ENCODE peak calls at places on chromosomes 4 and X, in seven cellular contexts. One of them, this sample, is unnamed.
A peak's percentile ranks its signal among the peaks of the same experiment; 100 is the strongest.

GRCh38 chrX:10098235-10098819 is 58.4 kb upstream of the CLCN4 start:
- DNase-seq in brain microvascular endothelial cell: no peak
- DNase-seq in prostate gland: no peak
- DNase-seq in fibroblast of lung: no peak
- DNase-seq in fibroblast of the aortic adventitia: no peak
- DNase-seq in BJ: no peak
- DNase-seq in heart right ventricle: no peak
- DNase-seq in this sample: peak; percentile 28

GRCh38 chr4:17717301-17717700 is 64.1 kb downstream of the FAM184B start:
- DNase-seq in prostate gland: no peak
- DNase-seq in fibroblast of the aortic adventitia: no peak
- DNase-seq in heart right ventricle: no peak
- DNase-seq in BJ: no peak
- DNase-seq in brain microvascular endothelial cell: no peak
- DNase-seq in fibroblast of lung: no peak
- DNase-seq in this sample: no peak

GRCh38 chr4:40585201-40585789 is 44.4 kb downstream of the RBM47 start:
- DNase-seq in BJ: no peak
- DNase-seq in prostate gland: peak; percentile 47
- DNase-seq in fibroblast of lung: no peak
- DNase-seq in heart right ventricle: no peak
- DNase-seq in brain microvascular endothelial cell: no peak
- DNase-seq in fibroblast of the aortic adventitia: no peak
- DNase-seq in this sample: no peak

GRCh38 chr4:146336413-146336807 is 122.1 kb downstream of the REELD1 start:
- DNase-seq in fibroblast of lung: peak; percentile 30
- DNase-seq in brain microvascular endothelial cell: peak; percentile 35
- DNase-seq in prostate gland: no peak
- DNase-seq in heart right ventricle: no peak
- DNase-seq in fibroblast of the aortic adventitia: peak; percentile 26
- DNase-seq in BJ: no peak
- DNase-seq in this sample: peak; percentile 14

GRCh38 chr4:24980064-24980690 is 50.6 kb downstream of the LGI2 start:
- DNase-seq in BJ: no peak
- DNase-seq in prostate gland: peak; percentile 46
- DNase-seq in fibroblast of lung: peak; percentile 59
- DNase-seq in brain microvascular endothelial cell: peak; percentile 59
- DNase-seq in fibroblast of the aortic adventitia: peak; percentile 83
- DNase-seq in heart right ventricle: no peak
- DNase-seq in this sample: peak; percentile 81

GRCh38 chrX:132958086-132958703 is at the start of gene HS6ST2:
- DNase-seq in fibroblast of lung: no peak
- DNase-seq in heart right ventricle: peak; percentile 10
- DNase-seq in fibroblast of the aortic adventitia: no peak
- DNase-seq in BJ: no peak
- DNase-seq in prostate gland: no peak
- DNase-seq in brain microvascular endothelial cell: no peak
- DNase-seq in this sample: no peak

GRCh38 chr4:68404153-68404552 is 43.1 kb upstream of the TMPRSS11E start:
- DNase-seq in BJ: no peak
- DNase-seq in fibroblast of the aortic adventitia: no peak
- DNase-seq in prostate gland: no peak
- DNase-seq in fibroblast of lung: no peak
- DNase-seq in heart right ventricle: no peak
- DNase-seq in brain microvascular endothelial cell: no peak
- DNase-seq in this sample: no peak

GRCh38 chrX:2397648-2398340 is 103.0 kb downstream of the DHRSX start:
- DNase-seq in fibroblast of lung: peak; percentile 77
- DNase-seq in heart right ventricle: no peak
- DNase-seq in brain microvascular endothelial cell: peak; percentile 56
- DNase-seq in prostate gland: no peak
- DNase-seq in fibroblast of the aortic adventitia: peak; percentile 50
- DNase-seq in BJ: peak; percentile 4
- DNase-seq in this sample: peak; percentile 73

GRCh38 chr4:96786306-96786705 is 946.4 kb downstream of the PDHA2 start:
- DNase-seq in heart right ventricle: no peak
- DNase-seq in prostate gland: no peak
- DNase-seq in brain microvascular endothelial cell: no peak
- DNase-seq in BJ: no peak
- DNase-seq in fibroblast of the aortic adventitia: no peak
- DNase-seq in fibroblast of lung: no peak
- DNase-seq in this sample: no peak

GRCh38 chr4:112031712-112032328 is 113.4 kb upstream of the FAM241A start:
- DNase-seq in BJ: no peak
- DNase-seq in prostate gland: no peak
- DNase-seq in brain microvascular endothelial cell: peak; percentile 32
- DNase-seq in heart right ventricle: no peak
- DNase-seq in fibroblast of lung: peak; percentile 41
- DNase-seq in fibroblast of the aortic adventitia: peak; percentile 79
- DNase-seq in this sample: peak; percentile 80

GRCh38 chr4:131091896-131092295 is 1995.9 kb downstream of the C4orf33 start:
- DNase-seq in prostate gland: no peak
- DNase-seq in brain microvascular endothelial cell: no peak
- DNase-seq in heart right ventricle: no peak
- DNase-seq in fibroblast of lung: peak; percentile 44
- DNase-seq in BJ: no peak
- DNase-seq in fibroblast of the aortic adventitia: peak; percentile 40
- DNase-seq in this sample: peak; percentile 67

GRCh38 chrX:103343105-103343504 is 13.1 kb downstream of the TCEAL7 start:
- DNase-seq in brain microvascular endothelial cell: peak; percentile 42
- DNase-seq in heart right ventricle: no peak
- DNase-seq in fibroblast of lung: peak; percentile 20
- DNase-seq in fibroblast of the aortic adventitia: peak; percentile 71
- DNase-seq in prostate gland: peak; percentile 16
- DNase-seq in BJ: no peak
- DNase-seq in this sample: peak; percentile 69

GRCh38 chr4:154189346-154189745 is 302.3 kb downstream of the DCHS2 start:
- DNase-seq in brain microvascular endothelial cell: no peak
- DNase-seq in heart right ventricle: no peak
- DNase-seq in BJ: no peak
- DNase-seq in fibroblast of lung: peak; percentile 4
- DNase-seq in fibroblast of the aortic adventitia: no peak
- DNase-seq in prostate gland: no peak
- DNase-seq in this sample: no peak

GRCh38 chr4:48008021-48008596 is 8.4 kb downstream of the CNGA1 start:
- DNase-seq in prostate gland: no peak
- DNase-seq in fibroblast of the aortic adventitia: no peak
- DNase-seq in BJ: no peak
- DNase-seq in fibroblast of lung: no peak
- DNase-seq in brain microvascular endothelial cell: no peak
- DNase-seq in heart right ventricle: no peak
- DNase-seq in this sample: peak; percentile 11

DNA sequence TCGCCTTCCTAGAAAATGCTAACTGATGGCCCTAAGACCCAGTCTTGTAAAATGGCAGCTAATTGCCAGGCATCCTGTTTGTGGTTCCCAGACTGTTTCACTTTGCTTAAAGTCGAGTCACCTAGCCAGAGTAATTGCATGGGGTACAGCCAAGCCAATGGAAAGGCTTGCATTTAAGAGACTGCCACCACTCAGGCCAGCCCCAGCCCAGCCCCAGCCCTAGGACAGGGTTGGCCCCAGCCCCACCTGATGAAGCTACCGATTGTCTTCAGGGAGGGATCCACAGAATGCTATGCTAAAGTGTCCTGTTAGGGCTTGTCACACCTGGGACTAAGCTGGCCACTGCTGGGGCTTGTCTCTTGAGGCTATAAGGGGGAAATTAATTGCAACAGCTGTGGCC is 194.6 kb upstream of the KLF3 start:
- DNase-seq in brain microvascular endothelial cell: no peak
- DNase-seq in fibroblast of lung: no peak
- DNase-seq in BJ: no peak
- DNase-seq in heart right ventricle: no peak
- DNase-seq in prostate gland: no peak
- DNase-seq in fibroblast of the aortic adventitia: no peak
- DNase-seq in this sample: no peak
- H3K4me3 ChIP-seq in brain microvascular endothelial cell: no peak overlapping the region
- H3K4me3 ChIP-seq in fibroblast of lung: no peak overlapping the region
- H3K4me3 ChIP-seq in BJ: no peak overlapping the region
- H3K4me3 ChIP-seq in heart right ventricle: no peak overlapping the region
- H3K4me3 ChIP-seq in prostate gland: no peak overlapping the region
- H3K4me3 ChIP-seq in fibroblast of the aortic adventitia: no peak overlapping the region
- H3K4me3 ChIP-seq in this sample: no peak overlapping the region

DNA sequence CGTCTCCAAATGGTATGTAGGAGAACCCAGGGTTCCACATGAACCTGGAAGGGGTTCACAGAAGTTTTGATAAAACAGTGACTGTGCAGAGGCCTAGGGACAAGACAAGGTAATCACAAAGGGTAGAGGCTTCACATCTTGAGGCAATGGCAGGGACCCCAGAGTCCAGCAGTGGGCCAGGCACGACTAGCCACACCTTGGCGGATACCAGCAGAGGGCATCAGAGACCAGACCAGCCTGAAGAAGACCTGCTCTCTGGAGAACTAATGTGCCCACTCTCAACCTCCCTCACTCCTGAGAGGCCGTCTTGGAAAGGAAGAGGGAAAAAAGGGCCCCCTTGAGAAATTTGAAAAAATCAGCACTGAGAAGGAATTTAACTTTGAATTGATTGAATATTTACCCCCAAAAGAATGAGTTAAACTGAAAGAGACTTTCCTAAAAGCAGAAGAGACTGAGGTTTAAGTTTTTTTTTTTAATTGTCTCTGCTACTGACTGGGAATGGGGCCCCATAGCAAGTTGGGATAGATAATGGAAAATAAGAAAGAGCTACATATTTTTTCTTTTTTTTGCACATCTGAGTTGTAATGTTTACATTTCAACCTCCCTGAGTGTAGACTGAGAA is 243.8 kb upstream of the JADE1 start:
- DNase-seq in fibroblast of lung: no peak
- DNase-seq in heart right ventricle: peak; percentile 39
- DNase-seq in BJ: no peak
- DNase-seq in prostate gland: no peak
- DNase-seq in brain microvascular endothelial cell: no peak
- DNase-seq in fibroblast of the aortic adventitia: peak; percentile 25
- DNase-seq in this sample: peak; percentile 48
- TF ChIP-seq CTCF in fibroblast of lung: peak; percentile 51
- TF ChIP-seq CTCF in heart right ventricle: peak; percentile 29
- TF ChIP-seq CTCF in BJ: peak; percentile 54
- TF ChIP-seq CTCF in prostate gland: peak; percentile 51
- TF ChIP-seq CTCF in brain microvascular endothelial cell: peak; percentile 78
- TF ChIP-seq CTCF in fibroblast of the aortic adventitia: peak; percentile 43
- TF ChIP-seq CTCF in this sample: peak; percentile 59

GRCh38 chr4:182219400-182219799 is 23.8 kb upstream of the TENM3 start:
- DNase-seq in fibroblast of the aortic adventitia: no peak
- DNase-seq in BJ: no peak
- DNase-seq in prostate gland: no peak
- DNase-seq in brain microvascular endothelial cell: peak; percentile 59
- DNase-seq in heart right ventricle: no peak
- DNase-seq in fibroblast of lung: peak; percentile 76
- DNase-seq in this sample: peak; percentile 59

GRCh38 chr4:182212211-182212761 is 30.9 kb upstream of the TENM3 start:
- DNase-seq in BJ: peak; percentile 46
- DNase-seq in fibroblast of lung: peak; percentile 70
- DNase-seq in brain microvascular endothelial cell: peak; percentile 71
- DNase-seq in fibroblast of the aortic adventitia: no peak
- DNase-seq in prostate gland: no peak
- DNase-seq in heart right ventricle: peak; percentile 19
- DNase-seq in this sample: peak; percentile 96

GRCh38 chr4:182215171-182215570 is 28.0 kb upstream of the TENM3 start:
- DNase-seq in fibroblast of lung: peak; percentile 73
- DNase-seq in BJ: no peak
- DNase-seq in brain microvascular endothelial cell: no peak
- DNase-seq in heart right ventricle: no peak
- DNase-seq in fibroblast of the aortic adventitia: no peak
- DNase-seq in prostate gland: no peak
- DNase-seq in this sample: no peak

GRCh38 chr4:182213024-182213423 is 30.2 kb upstream of the TENM3 start:
- DNase-seq in prostate gland: no peak
- DNase-seq in brain microvascular endothelial cell: no peak
- DNase-seq in fibroblast of the aortic adventitia: peak; percentile 38
- DNase-seq in BJ: no peak
- DNase-seq in heart right ventricle: no peak
- DNase-seq in fibroblast of lung: peak; percentile 63
- DNase-seq in this sample: peak; percentile 60

GRCh38 chr4:182216005-182216404 is 27.2 kb upstream of the TENM3 start:
- DNase-seq in BJ: no peak
- DNase-seq in heart right ventricle: no peak
- DNase-seq in fibroblast of lung: peak; percentile 84
- DNase-seq in fibroblast of the aortic adventitia: no peak
- DNase-seq in prostate gland: no peak
- DNase-seq in brain microvascular endothelial cell: no peak
- DNase-seq in this sample: no peak
- H3K4me3 ChIP-seq in BJ: no peak overlapping the region
- H3K4me3 ChIP-seq in heart right ventricle: no peak overlapping the region
- H3K4me3 ChIP-seq in fibroblast of lung: no peak overlapping the region
- H3K4me3 ChIP-seq in fibroblast of the aortic adventitia: no peak overlapping the region
- H3K4me3 ChIP-seq in prostate gland: no peak overlapping the region
- H3K4me3 ChIP-seq in brain microvascular endothelial cell: no peak overlapping the region
- H3K4me3 ChIP-seq in this sample: no peak overlapping the region

GRCh38 chr4:185640809-185641675 is 105.7 kb upstream of the PDLIM3 start:
- DNase-seq in fibroblast of lung: peak; percentile 77
- DNase-seq in heart right ventricle: no peak
- DNase-seq in fibroblast of the aortic adventitia: peak; percentile 88
- DNase-seq in BJ: peak; percentile 12
- DNase-seq in brain microvascular endothelial cell: peak; percentile 54
- DNase-seq in prostate gland: peak; percentile 55
- DNase-seq in this sample: peak; percentile 94
- TF ChIP-seq CTCF in fibroblast of lung: peak; percentile 47
- TF ChIP-seq CTCF in heart right ventricle: peak; percentile 15
- TF ChIP-seq CTCF in fibroblast of the aortic adventitia: peak; percentile 34
- TF ChIP-seq CTCF in BJ: peak; percentile 42
- TF ChIP-seq CTCF in brain microvascular endothelial cell: peak; percentile 42
- TF ChIP-seq CTCF in prostate gland: peak; percentile 72
- TF ChIP-seq CTCF in this sample: peak; percentile 56

This sample was measured in choroid plexus epithelial cell.